ENCODE peak calls at places on chromosomes 11 and 22, in nine cellular contexts. One of them, this sample, is unnamed.

GRCh38 chr22:25566812-25567211 is 2.3 kb downstream of the GRK3 start:
- DNase-seq in K562: no peak
- DNase-seq in astrocyte: no peak
- DNase-seq in PC-3: no peak
- DNase-seq in NT2/D1: no peak
- DNase-seq in MM.1S: no peak
- DNase-seq in DND-41: no peak
- DNase-seq in IMR-90: no peak
- DNase-seq in fibroblast of lung: no peak
- DNase-seq in this sample: no peak

GRCh38 chr22:19289475-19290161 is 1.9 kb downstream of the CLTCL1 start:
- DNase-seq in K562: peak
- DNase-seq in IMR-90: peak
- DNase-seq in astrocyte: peak
- DNase-seq in fibroblast of lung: peak
- DNase-seq in MM.1S: no peak
- DNase-seq in DND-41: no peak
- DNase-seq in NT2/D1: no peak
- DNase-seq in PC-3: peak
- DNase-seq in this sample: no peak

GRCh38 chr22:39494471-39495120 is 7.5 kb upstream of the MIEF1 start:
- DNase-seq in DND-41: no peak
- DNase-seq in NT2/D1: no peak
- DNase-seq in K562: no peak
- DNase-seq in MM.1S: no peak
- DNase-seq in IMR-90: peak
- DNase-seq in fibroblast of lung: no peak
- DNase-seq in astrocyte: no peak
- DNase-seq in PC-3: no peak
- DNase-seq in this sample: no peak

GRCh38 chr11:73233211-73233610 is 15.1 kb downstream of the P2RY2 start:
- DNase-seq in PC-3: no peak
- DNase-seq in fibroblast of lung: no peak
- DNase-seq in MM.1S: no peak
- DNase-seq in IMR-90: no peak
- DNase-seq in NT2/D1: no peak
- DNase-seq in K562: no peak
- DNase-seq in astrocyte: no peak
- DNase-seq in DND-41: no peak
- DNase-seq in this sample: no peak

GRCh38 chr11:38307455-38307854 is 1709.4 kb upstream of the RAG2 start:
- DNase-seq in PC-3: no peak
- DNase-seq in K562: no peak
- DNase-seq in astrocyte: no peak
- DNase-seq in NT2/D1: no peak
- DNase-seq in IMR-90: no peak
- DNase-seq in fibroblast of lung: no peak
- DNase-seq in DND-41: no peak
- DNase-seq in MM.1S: no peak
- DNase-seq in this sample: no peak

GRCh38 chr22:29117799-29118477 is 45.1 kb downstream of the KREMEN1 start:
- DNase-seq in IMR-90: peak
- DNase-seq in PC-3: no peak
- DNase-seq in K562: no peak
- DNase-seq in MM.1S: no peak
- DNase-seq in NT2/D1: no peak
- DNase-seq in DND-41: no peak
- DNase-seq in astrocyte: peak
- DNase-seq in fibroblast of lung: peak
- DNase-seq in this sample: peak

GRCh38 chr11:42205518-42205917 is 746.1 kb upstream of the LRRC4C start:
- DNase-seq in MM.1S: no peak
- DNase-seq in astrocyte: no peak
- DNase-seq in K562: no peak
- DNase-seq in DND-41: no peak
- DNase-seq in PC-3: peak
- DNase-seq in IMR-90: no peak
- DNase-seq in NT2/D1: no peak
- DNase-seq in fibroblast of lung: no peak
- DNase-seq in this sample: peak

GRCh38 chr22:26169312-26170111 is at the start of gene SEZ6L:
- DNase-seq in NT2/D1: no peak
- DNase-seq in IMR-90: no peak
- DNase-seq in K562: no peak
- DNase-seq in MM.1S: no peak
- DNase-seq in DND-41: no peak
- DNase-seq in astrocyte: no peak
- DNase-seq in PC-3: no peak
- DNase-seq in fibroblast of lung: peak
- DNase-seq in this sample: no peak

GRCh38 chr11:409600-410471 is 5.0 kb downstream of the SIGIRR start:
- DNase-seq in PC-3: no peak
- DNase-seq in IMR-90: no peak
- DNase-seq in K562: no peak
- DNase-seq in NT2/D1: no peak
- DNase-seq in astrocyte: no peak
- DNase-seq in MM.1S: no peak
- DNase-seq in DND-41: no peak
- DNase-seq in fibroblast of lung: no peak
- DNase-seq in this sample: peak

GRCh38 chr11:69251639-69252493 is 42.1 kb upstream of the MYEOV start:
- DNase-seq in DND-41: no peak
- DNase-seq in MM.1S: no peak
- DNase-seq in fibroblast of lung: no peak
- DNase-seq in K562: peak
- DNase-seq in astrocyte: no peak
- DNase-seq in NT2/D1: no peak
- DNase-seq in PC-3: no peak
- DNase-seq in IMR-90: no peak
- DNase-seq in this sample: peak

GRCh38 chr11:47899801-47900200 is 51.7 kb upstream of the NUP160 start:
- DNase-seq in IMR-90: no peak
- DNase-seq in fibroblast of lung: no peak
- DNase-seq in DND-41: no peak
- DNase-seq in NT2/D1: no peak
- DNase-seq in MM.1S: peak
- DNase-seq in K562: no peak
- DNase-seq in astrocyte: no peak
- DNase-seq in PC-3: no peak
- DNase-seq in this sample: no peak

GRCh38 chr11:29629281-29629680 is 387.5 kb downstream of the KCNA4 start:
- DNase-seq in DND-41: no peak
- DNase-seq in K562: no peak
- DNase-seq in MM.1S: no peak
- DNase-seq in PC-3: peak
- DNase-seq in astrocyte: peak
- DNase-seq in NT2/D1: no peak
- DNase-seq in fibroblast of lung: peak
- DNase-seq in IMR-90: no peak
- DNase-seq in this sample: no peak

GRCh38 chr11:126361400-126361799 is 5.9 kb downstream of the ST3GAL4 start:
- DNase-seq in K562: no peak
- DNase-seq in DND-41: no peak
- DNase-seq in astrocyte: no peak
- DNase-seq in PC-3: no peak
- DNase-seq in IMR-90: no peak
- DNase-seq in fibroblast of lung: no peak
- DNase-seq in MM.1S: no peak
- DNase-seq in NT2/D1: no peak
- DNase-seq in this sample: no peak

GRCh38 chr11:126363706-126364245 is 8.3 kb downstream of the ST3GAL4 start:
- DNase-seq in K562: no peak
- DNase-seq in DND-41: no peak
- DNase-seq in MM.1S: no peak
- DNase-seq in fibroblast of lung: no peak
- DNase-seq in IMR-90: no peak
- DNase-seq in astrocyte: no peak
- DNase-seq in NT2/D1: no peak
- DNase-seq in PC-3: no peak
- DNase-seq in this sample: no peak

GRCh38 chr11:126370016-126370415 is 14.5 kb downstream of the ST3GAL4 start:
- DNase-seq in IMR-90: no peak
- DNase-seq in DND-41: no peak
- DNase-seq in NT2/D1: no peak
- DNase-seq in astrocyte: no peak
- DNase-seq in MM.1S: no peak
- DNase-seq in K562: no peak
- DNase-seq in PC-3: no peak
- DNase-seq in fibroblast of lung: no peak
- DNase-seq in this sample: no peak

GRCh38 chr11:126362879-126363655 is 7.6 kb downstream of the ST3GAL4 start:
- DNase-seq in fibroblast of lung: no peak
- DNase-seq in PC-3: no peak
- DNase-seq in MM.1S: no peak
- DNase-seq in NT2/D1: no peak
- DNase-seq in astrocyte: no peak
- DNase-seq in DND-41: no peak
- DNase-seq in K562: no peak
- DNase-seq in IMR-90: no peak
- DNase-seq in this sample: no peak

GRCh38 chr11:126366064-126366822 is 10.8 kb downstream of the ST3GAL4 start:
- DNase-seq in NT2/D1: no peak
- DNase-seq in K562: no peak
- DNase-seq in DND-41: no peak
- DNase-seq in IMR-90: no peak
- DNase-seq in fibroblast of lung: no peak
- DNase-seq in PC-3: no peak
- DNase-seq in astrocyte: no peak
- DNase-seq in MM.1S: no peak
- DNase-seq in this sample: no peak
- H3K9ac ChIP-seq in NT2/D1: no peak
- H3K9ac ChIP-seq in K562: no peak
- H3K9ac ChIP-seq in DND-41: no peak
- H3K9ac ChIP-seq in IMR-90: no peak
- H3K9ac ChIP-seq in fibroblast of lung: no peak
- H3K9ac ChIP-seq in PC-3: peak
- H3K9ac ChIP-seq in astrocyte: no peak
- H3K9ac ChIP-seq in MM.1S: no peak
- H3K9ac ChIP-seq in this sample: no peak

GRCh38 chr22:31876156-31877035 is 67.9 kb upstream of the YWHAH start:
- DNase-seq in DND-41: no peak
- DNase-seq in K562: no peak
- DNase-seq in IMR-90: no peak
- DNase-seq in fibroblast of lung: no peak
- DNase-seq in MM.1S: no peak
- DNase-seq in NT2/D1: no peak
- DNase-seq in astrocyte: no peak
- DNase-seq in PC-3: no peak
- DNase-seq in this sample: no peak
- H3K9ac ChIP-seq in DND-41: no peak
- H3K9ac ChIP-seq in K562: no peak
- H3K9ac ChIP-seq in IMR-90: no peak
- H3K9ac ChIP-seq in fibroblast of lung: no peak
- H3K9ac ChIP-seq in MM.1S: no peak
- H3K9ac ChIP-seq in NT2/D1: no peak
- H3K9ac ChIP-seq in astrocyte: no peak
- H3K9ac ChIP-seq in PC-3: no peak
- H3K9ac ChIP-seq in this sample: no peak

DNA sequence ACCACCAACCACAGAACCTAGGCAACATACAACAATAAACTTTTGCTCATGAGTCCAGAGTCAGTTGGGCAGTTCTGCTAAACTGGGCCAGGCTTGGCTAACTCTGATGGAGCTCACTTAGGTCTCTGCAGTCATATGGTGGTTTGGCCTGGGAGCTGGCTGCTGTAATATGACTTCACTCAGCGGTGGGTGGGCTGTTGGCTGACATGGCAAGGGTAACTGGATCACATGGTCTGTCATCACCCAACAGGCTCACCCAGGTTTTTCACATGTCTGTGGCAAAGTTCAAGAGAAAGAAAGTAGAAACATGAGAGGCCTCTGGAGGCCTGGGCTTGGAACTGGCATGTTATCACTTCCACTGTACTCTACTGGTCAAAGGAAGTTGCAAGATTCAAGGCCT is 43.2 kb upstream of the CLMP start:
- DNase-seq in astrocyte: no peak
- DNase-seq in MM.1S: no peak
- DNase-seq in PC-3: no peak
- DNase-seq in fibroblast of lung: no peak
- DNase-seq in IMR-90: peak
- DNase-seq in DND-41: no peak
- DNase-seq in K562: no peak
- DNase-seq in NT2/D1: no peak
- DNase-seq in this sample: no peak
- H3K9ac ChIP-seq in astrocyte: no peak
- H3K9ac ChIP-seq in MM.1S: no peak
- H3K9ac ChIP-seq in PC-3: no peak
- H3K9ac ChIP-seq in fibroblast of lung: no peak
- H3K9ac ChIP-seq in IMR-90: no peak
- H3K9ac ChIP-seq in DND-41: no peak
- H3K9ac ChIP-seq in K562: no peak
- H3K9ac ChIP-seq in NT2/D1: no peak
- H3K9ac ChIP-seq in this sample: no peak

GRCh38 chr11:132589802-132590201 is 942.5 kb downstream of the OPCML start:
- DNase-seq in fibroblast of lung: no peak
- DNase-seq in MM.1S: no peak
- DNase-seq in astrocyte: no peak
- DNase-seq in DND-41: no peak
- DNase-seq in NT2/D1: no peak
- DNase-seq in K562: no peak
- DNase-seq in IMR-90: no peak
- DNase-seq in PC-3: no peak
- DNase-seq in this sample: no peak

GRCh38 chr11:132595711-132596111 is 936.6 kb downstream of the OPCML start:
- DNase-seq in IMR-90: peak
- DNase-seq in MM.1S: no peak
- DNase-seq in K562: no peak
- DNase-seq in PC-3: no peak
- DNase-seq in fibroblast of lung: peak
- DNase-seq in NT2/D1: no peak
- DNase-seq in astrocyte: peak
- DNase-seq in DND-41: no peak
- DNase-seq in this sample: no peak

GRCh38 chr11:132590986-132591385 is 941.3 kb downstream of the OPCML start:
- DNase-seq in NT2/D1: no peak
- DNase-seq in IMR-90: no peak
- DNase-seq in K562: no peak
- DNase-seq in astrocyte: no peak
- DNase-seq in DND-41: no peak
- DNase-seq in MM.1S: no peak
- DNase-seq in fibroblast of lung: no peak
- DNase-seq in PC-3: no peak
- DNase-seq in this sample: no peak

GRCh38 chr11:132590554-132590953 is 941.7 kb downstream of the OPCML start:
- DNase-seq in PC-3: no peak
- DNase-seq in IMR-90: no peak
- DNase-seq in NT2/D1: no peak
- DNase-seq in DND-41: no peak
- DNase-seq in fibroblast of lung: no peak
- DNase-seq in MM.1S: no peak
- DNase-seq in K562: no peak
- DNase-seq in astrocyte: no peak
- DNase-seq in this sample: no peak

DNA sequence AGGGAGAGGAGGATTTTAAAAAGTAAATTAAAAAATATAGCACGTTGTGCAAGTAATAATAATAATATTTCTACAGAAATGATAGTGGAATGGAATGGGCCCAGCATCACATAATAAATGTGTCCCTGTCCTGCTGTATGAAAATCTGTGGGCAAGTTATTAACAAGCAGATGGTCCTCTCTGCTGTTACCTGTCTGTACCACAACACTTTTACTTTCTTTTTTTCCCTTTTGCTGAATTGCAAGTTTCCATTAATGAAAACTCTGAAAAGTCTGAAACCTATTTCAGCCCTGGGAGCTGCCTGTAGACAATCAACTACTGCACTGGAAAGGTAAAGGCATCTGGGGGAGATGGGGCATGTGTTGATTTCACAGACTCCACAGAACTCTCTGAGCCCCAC is 937.1 kb downstream of the OPCML start:
- DNase-seq in PC-3: no peak
- DNase-seq in K562: no peak
- DNase-seq in MM.1S: peak
- DNase-seq in DND-41: no peak
- DNase-seq in NT2/D1: no peak
- DNase-seq in astrocyte: no peak
- DNase-seq in IMR-90: no peak
- DNase-seq in fibroblast of lung: no peak
- DNase-seq in this sample: no peak
- H3K9ac ChIP-seq in PC-3: no peak
- H3K9ac ChIP-seq in K562: no peak
- H3K9ac ChIP-seq in MM.1S: no peak
- H3K9ac ChIP-seq in DND-41: no peak
- H3K9ac ChIP-seq in NT2/D1: no peak
- H3K9ac ChIP-seq in astrocyte: no peak
- H3K9ac ChIP-seq in IMR-90: no peak
- H3K9ac ChIP-seq in fibroblast of lung: no peak
- H3K9ac ChIP-seq in this sample: no peak